ENCODE peak calls at places on chromosomes 5 and 9, in five cellular contexts. K, X, W, H and L are unnamed samples.

GRCh38 chr9:121059513-121059912 is 9.4 kb upstream of the C5 start:
- DNase-seq in K (no peak), X (no peak), W (no peak), H (no peak), L (no peak)

GRCh38 chr5:79521156-79521555 is 7.2 kb upstream of the HOMER1 start:
- DNase-seq in K (no peak), X (no peak), W (no peak), H (no peak), L (no peak)

GRCh38 chr9:27261517-27262211 is 35.3 kb downstream of the EQTN start:
- DNase-seq in K (no peak), X (peak; percentile 60), W (peak; percentile 72), H (no peak), L (no peak)

GRCh38 chr9:18159254-18159653 is 314.7 kb upstream of the ADAMTSL1 start:
- DNase-seq in K (no peak), X (no peak), W (no peak), H (no peak), L (no peak)

GRCh38 chr9:93143830-93144530 is 9.9 kb upstream of the NINJ1 start:
- DNase-seq in K (no peak), X (no peak), W (no peak), H (no peak), L (no peak)

GRCh38 chr9:90024419-90024818 is 419.6 kb downstream of the GADD45G start:
- DNase-seq in K (no peak), X (no peak), W (no peak), H (no peak), L (no peak)

GRCh38 chr5:140806834-140807775 is at the start of gene PCDHA4:
- DNase-seq in K (no peak), X (peak; percentile 17), W (no peak), H (no peak), L (peak; percentile 50)

GRCh38 chr5:171633776-171634470 is 151.7 kb upstream of the SMIM23 start:
- DNase-seq in K (no peak), X (no peak), W (peak; percentile 79), H (no peak), L (no peak)

GRCh38 chr9:6405371-6405770 is 7.6 kb upstream of the UHRF2 start:
- DNase-seq in K (no peak), X (no peak), W (no peak), H (no peak), L (no peak)

GRCh38 chr9:128470560-128470959 is 14.8 kb downstream of the ODF2 start:
- DNase-seq in K (no peak), X (no peak), W (no peak), H (no peak), L (no peak)

GRCh38 chr9:34540826-34541225 is 18.0 kb upstream of the ENHO start:
- DNase-seq in K (no peak), X (no peak), W (no peak), H (no peak), L (no peak)

GRCh38 chr5:91848453-91848852 is 465.3 kb upstream of the ARRDC3 start:
- DNase-seq in K (peak; percentile 15), X (no peak), W (peak; percentile 73), H (peak; percentile 81), L (no peak)

GRCh38 chr5:133337795-133338445 is 274.4 kb downstream of the FSTL4 start:
- DNase-seq in K (no peak), X (no peak), W (no peak), H (no peak), L (no peak)

GRCh38 chr9:4397917-4398316 is 92.4 kb upstream of the SLC1A1 start:
- DNase-seq in K (no peak), X (no peak), W (no peak), H (no peak), L (no peak)

GRCh38 chr9:4389755-4390154 is 89.9 kb upstream of the GLIS3 start:
- DNase-seq in K (no peak), X (no peak), W (no peak), H (no peak), L (no peak)

GRCh38 chr9:4389003-4389402 is 89.1 kb upstream of the GLIS3 start:
- DNase-seq in K (no peak), X (no peak), W (no peak), H (no peak), L (no peak)

DNA sequence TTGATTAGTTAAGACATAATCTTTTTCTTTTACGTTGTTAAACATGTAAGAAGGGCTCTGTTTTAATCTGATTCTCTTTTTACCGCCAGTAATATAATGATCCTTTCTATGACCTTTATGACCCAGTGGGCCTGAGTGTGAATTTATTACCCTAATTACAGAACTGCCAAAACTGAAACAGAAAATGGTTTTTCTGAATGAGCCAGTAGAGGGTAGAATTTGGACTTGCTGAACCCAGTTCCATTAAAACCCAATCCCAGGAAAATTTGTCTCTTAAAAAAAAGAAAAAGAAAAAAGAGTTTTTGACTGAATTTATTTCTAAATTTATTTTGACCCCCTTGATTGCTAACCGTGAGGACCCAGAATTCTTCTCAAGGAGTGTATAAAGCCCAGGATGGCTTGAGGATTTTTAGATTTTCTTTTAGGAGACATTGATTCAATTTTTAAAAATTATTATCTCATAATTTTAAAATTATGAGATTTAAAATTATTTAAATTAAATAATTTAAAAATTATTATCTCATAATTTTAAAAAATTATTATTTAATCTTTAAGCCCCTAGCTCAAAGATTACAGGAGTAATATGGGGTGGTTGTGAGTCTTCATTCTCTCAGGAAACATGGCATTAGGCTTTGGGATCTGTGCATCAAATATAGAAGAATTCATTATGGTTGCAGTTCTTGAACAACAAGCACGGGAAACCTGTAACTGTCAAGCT is 94.1 kb upstream of the GLIS3 start:
- DNase-seq in K (no peak), X (no peak), W (no peak), H (no peak), L (no peak)
- TF ChIP-seq CTCF in K (no peak), X (no peak), W (no peak), H (no peak), L (no peak)

GRCh38 chr5:176632777-176633176 is 2.3 kb downstream of the EIF4E1B start:
- DNase-seq in K (no peak), X (no peak), W (no peak), H (no peak), L (no peak)
- H3K27me3 ChIP-seq in K (peaks cover 14% of the 10 kb centered on the region), X (peaks cover 22% of the 10 kb centered on the region), W (peaks cover 51% of the 10 kb centered on the region), H (peaks cover 5% of the 10 kb centered on the region), L (peaks cover 12% of the 10 kb centered on the region)

GRCh38 chr5:14184725-14185124 is 41.6 kb downstream of the TRIO start:
- DNase-seq in K (no peak), X (no peak), W (no peak), H (no peak), L (no peak)
- H3K4me1 ChIP-seq in K (peaks cover 100% of the 10 kb centered on the region), X (peaks cover 32% of the 10 kb centered on the region), W (peaks cover 97% of the 10 kb centered on the region), H (peaks cover 50% of the 10 kb centered on the region), L (peaks cover 53% of the 10 kb centered on the region)

GRCh38 chr9:22813520-22813919 is 366.9 kb downstream of the DMRTA1 start:
- DNase-seq in K (no peak), X (no peak), W (no peak), H (no peak), L (no peak)
- TF ChIP-seq CTCF in K (peak; percentile 14), X (no peak), W (peak; percentile 26), H (peak; percentile 16), L (no peak)

DNA sequence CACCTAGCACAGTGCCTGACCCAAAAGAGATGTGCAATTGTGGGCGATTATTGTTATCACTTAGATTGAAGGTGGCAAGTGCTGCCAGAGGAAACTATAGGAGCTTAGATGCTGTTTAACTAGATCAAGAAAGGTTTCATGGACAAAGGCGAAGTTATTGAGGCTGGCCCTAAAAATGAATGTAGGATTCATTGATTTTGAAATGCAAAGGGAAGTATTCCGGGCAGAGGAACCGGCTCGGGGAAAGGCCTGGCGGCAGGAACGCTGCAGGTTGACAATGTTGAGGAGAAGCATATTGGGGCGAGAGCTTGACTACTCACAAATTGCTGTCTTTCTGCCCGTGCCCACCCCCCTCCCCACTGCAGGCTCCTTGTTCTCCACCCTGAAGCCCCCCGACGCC is 37.4 kb upstream of the TTC1 start:
- DNase-seq in K (no peak), X (no peak), W (no peak), H (no peak), L (no peak)
- H3K27me3 ChIP-seq in K (peaks cover 3% of the 10 kb centered on the region), X (peaks cover 8% of the 10 kb centered on the region), W (no peaks in the 10 kb centered on the region), H (no peaks in the 10 kb centered on the region), L (no peaks in the 10 kb centered on the region)

DNA sequence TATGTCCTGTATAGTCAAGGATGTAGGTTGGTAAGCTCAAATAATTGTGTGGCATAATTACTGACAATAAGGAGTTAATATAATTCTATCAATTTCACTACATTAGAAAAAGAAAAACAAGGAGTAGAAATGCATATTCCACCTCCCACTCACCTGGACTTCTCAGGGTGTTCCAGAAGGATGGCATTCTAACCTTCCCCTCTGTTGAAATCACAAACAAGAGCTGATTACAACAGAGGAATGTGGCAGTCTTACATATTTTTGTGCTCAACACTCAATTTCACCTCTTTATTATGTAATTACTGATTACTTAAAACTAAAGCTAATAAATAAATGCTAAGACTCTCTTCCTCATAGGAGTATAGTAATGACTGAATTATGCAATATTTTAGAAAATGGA is 745.3 kb downstream of the DTWD2 start:
- DNase-seq in K (no peak), X (no peak), W (no peak), H (no peak), L (no peak)
- H3K4me1 ChIP-seq in K (no peaks in the 10 kb centered on the region), X (no peaks in the 10 kb centered on the region), W (no peaks in the 10 kb centered on the region), H (no peaks in the 10 kb centered on the region), L (no peaks in the 10 kb centered on the region)

DNA sequence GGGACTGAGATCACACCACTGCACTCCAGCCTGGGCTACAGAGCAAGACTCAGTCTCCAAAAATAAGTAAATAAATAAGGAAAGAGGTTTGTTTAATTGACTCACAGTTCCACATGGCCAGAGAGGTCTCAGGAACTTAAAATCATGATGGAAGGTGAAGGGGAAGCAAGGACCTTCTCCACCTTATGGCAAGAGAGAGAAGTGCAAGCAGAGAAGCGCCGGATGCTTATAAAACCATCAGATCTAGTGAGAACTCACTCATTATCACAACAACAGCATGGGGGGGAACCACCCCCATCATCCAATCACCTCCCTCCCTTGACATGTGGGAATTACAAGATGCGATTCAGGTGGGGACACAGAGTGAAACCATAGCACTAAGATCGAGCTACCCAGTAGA is 22.8 kb upstream of the RGMB start:
- DNase-seq in K (no peak), X (no peak), W (no peak), H (no peak), L (no peak)
- TF ChIP-seq CTCF in K (peak; percentile 61), X (no peak), W (peak; percentile 34), H (peak; percentile 59), L (no peak)